ENCODE peak calls at places on chromosomes 16 and 17, in five cellular contexts. C is lower lobe of right lung, Q is ascending aorta, B is GM23338, U is heart right ventricle. W is an unnamed sample.

GRCh38 chr17:43634681-43635125 is 27.0 kb downstream of the MEOX1 start:
- DNase-seq in C (no peak), Q (no peak), B (no peak), U (peak), W (no peak)

GRCh38 chr17:48610282-48611211 is at the start of gene HOXB7:
- DNase-seq in C (peak), Q (peak), B (peak), U (peak), W (no peak)

GRCh38 chr16:88533381-88533831 is 36.8 kb upstream of the ZC3H18 start:
- DNase-seq in C (peak), Q (no peak), B (peak), U (no peak), W (no peak)

GRCh38 chr16:9042943-9043680 is 48.3 kb upstream of the HAPSTR1 start:
- DNase-seq in C (no peak), Q (no peak), B (no peak), U (no peak), W (no peak)

GRCh38 chr16:67163164-67163902 is 1.2 kb upstream of the HSF4 start:
- DNase-seq in C (no peak), Q (peak), B (peak), U (peak), W (peak)

GRCh38 chr16:87815567-87815966 is 49.8 kb upstream of the KLHDC4 start:
- DNase-seq in C (no peak), Q (no peak), B (no peak), U (no peak), W (no peak)

GRCh38 chr16:535446-536405 is 8.2 kb downstream of the CAPN15 start:
- DNase-seq in C (no peak), Q (no peak), B (no peak), U (no peak), W (no peak)

GRCh38 chr16:86975445-86975844 is 341.7 kb downstream of the C16orf95 start:
- DNase-seq in C (no peak), Q (peak), B (peak), U (no peak), W (no peak)

GRCh38 chr17:38456031-38456815 is 28.0 kb downstream of the ARHGAP23 start:
- DNase-seq in C (no peak), Q (no peak), B (no peak), U (no peak), W (no peak)

GRCh38 chr17:16285646-16286008 is 67.6 kb downstream of the CENPV start:
- DNase-seq in C (no peak), Q (no peak), B (no peak), U (no peak), W (no peak)

GRCh38 chr17:16287563-16288027 is 65.7 kb downstream of the CENPV start:
- DNase-seq in C (no peak), Q (peak), B (no peak), U (no peak), W (no peak)

GRCh38 chr17:16288860-16289571 is 64.3 kb downstream of the CENPV start:
- DNase-seq in C (no peak), Q (no peak), B (no peak), U (no peak), W (no peak)

GRCh38 chr17:16286009-16286946 is 67.0 kb downstream of the CENPV start:
- DNase-seq in C (peak), Q (peak), B (peak), U (peak), W (peak)

DNA sequence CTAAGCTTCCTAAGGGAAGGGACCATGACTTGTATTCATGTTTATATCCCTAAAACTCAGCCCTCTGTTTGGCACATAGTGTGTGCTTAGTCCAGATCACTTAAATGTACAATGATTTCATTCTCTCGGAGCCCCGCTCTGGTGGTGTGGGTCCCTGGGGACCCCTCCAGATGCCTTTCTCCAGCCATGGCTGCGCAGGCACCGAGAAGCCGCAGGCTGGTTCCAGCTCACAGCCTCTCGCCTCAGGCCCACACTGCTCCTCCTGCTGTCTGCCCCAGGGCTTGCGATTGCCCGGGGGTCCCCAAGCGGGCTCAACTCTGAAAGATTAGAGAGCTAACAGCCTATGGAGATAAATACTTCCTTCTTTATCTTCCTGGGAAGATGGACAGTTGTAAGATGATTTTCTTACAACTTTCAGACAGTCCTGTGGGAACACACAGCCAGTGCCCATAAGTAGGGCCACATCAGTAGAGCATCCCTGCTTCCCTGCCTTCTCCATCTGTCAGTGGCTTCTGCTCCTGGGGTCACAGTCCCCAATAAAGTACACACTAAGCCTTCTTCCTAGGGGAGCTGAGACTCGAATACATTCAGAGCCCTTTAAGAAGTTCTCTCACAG is 66.2 kb downstream of the CENPV start:
- DNase-seq in C (no peak), Q (peak), B (peak), U (peak), W (no peak)
- TF ChIP-seq CTCF in C (peak), Q (peak), B (peak), U (no peak), W (no peak)

GRCh38 chr17:16456770-16457316 is 35.1 kb downstream of the LRRC75A start:
- DNase-seq in C (no peak), Q (no peak), B (no peak), U (no peak), W (no peak)
- H3K27ac ChIP-seq in C (no peak), Q (no peak), B (no peak), U (no peak), W (no peak)

GRCh38 chr17:45260204-45260783 is 1.6 kb downstream of the SPATA32 start:
- DNase-seq in C (no peak), Q (no peak), B (no peak), U (no peak), W (no peak)

GRCh38 chr17:45257115-45257514 is 4.8 kb downstream of the SPATA32 start:
- DNase-seq in C (no peak), Q (no peak), B (no peak), U (no peak), W (no peak)

GRCh38 chr17:45253879-45254278 is 8.0 kb downstream of the SPATA32 start:
- DNase-seq in C (no peak), Q (no peak), B (no peak), U (no peak), W (no peak)

GRCh38 chr17:45255358-45255757 is 6.5 kb downstream of the SPATA32 start:
- DNase-seq in C (no peak), Q (no peak), B (no peak), U (no peak), W (no peak)

DNA sequence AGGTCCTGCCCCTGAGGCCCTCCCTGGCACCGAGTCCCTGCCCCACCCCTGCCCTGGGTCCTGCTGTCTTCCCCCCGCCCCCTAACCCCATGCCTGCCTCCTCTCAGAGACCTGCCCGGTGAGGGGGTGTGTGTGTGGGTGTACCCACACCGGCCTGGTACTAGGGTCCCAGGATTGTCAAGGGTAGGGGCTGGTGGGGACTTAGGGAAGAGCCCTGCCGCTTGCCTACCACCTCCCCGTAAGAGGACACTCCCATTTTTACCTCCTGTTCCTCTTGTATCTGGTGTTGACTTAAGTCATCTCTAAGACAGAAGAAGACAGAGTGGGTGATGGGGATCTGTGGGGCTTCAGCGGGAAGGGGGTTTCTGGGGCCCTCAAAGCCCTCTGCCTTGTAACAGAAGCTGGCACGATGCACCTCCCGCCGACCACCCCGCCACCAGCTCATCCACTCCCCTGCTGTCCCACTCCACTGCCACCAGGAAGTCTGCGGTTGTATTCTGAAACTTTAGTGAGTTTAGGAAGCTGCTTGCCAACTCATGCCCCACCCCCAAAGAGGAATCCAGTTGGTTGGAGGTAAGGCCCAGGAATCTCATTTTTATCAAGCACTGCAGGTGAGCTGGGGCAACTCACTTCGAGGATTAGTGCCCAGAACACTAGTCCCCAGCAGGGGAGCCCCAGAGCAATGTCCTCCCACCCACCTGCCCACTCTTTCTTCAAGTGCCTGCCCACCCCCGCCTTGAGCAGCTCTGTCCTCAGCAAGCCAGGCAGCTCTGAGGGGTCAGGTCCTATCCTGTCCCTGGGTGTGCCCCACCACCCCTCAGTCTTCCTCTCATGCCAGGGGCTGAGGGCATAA is 5.6 kb downstream of the SPATA32 start:
- DNase-seq in C (no peak), Q (no peak), B (peak), U (no peak), W (no peak)
- TF ChIP-seq CTCF in C (no peak), Q (no peak), B (peak), U (no peak), W (no peak)

GRCh38 chr17:81034779-81035388 is at the start of gene BAIAP2:
- DNase-seq in C (peak), Q (peak), B (peak), U (peak), W (peak)
- H3K27ac ChIP-seq in C (peak), Q (no peak), B (no peak), U (peak), W (peak)

DNA sequence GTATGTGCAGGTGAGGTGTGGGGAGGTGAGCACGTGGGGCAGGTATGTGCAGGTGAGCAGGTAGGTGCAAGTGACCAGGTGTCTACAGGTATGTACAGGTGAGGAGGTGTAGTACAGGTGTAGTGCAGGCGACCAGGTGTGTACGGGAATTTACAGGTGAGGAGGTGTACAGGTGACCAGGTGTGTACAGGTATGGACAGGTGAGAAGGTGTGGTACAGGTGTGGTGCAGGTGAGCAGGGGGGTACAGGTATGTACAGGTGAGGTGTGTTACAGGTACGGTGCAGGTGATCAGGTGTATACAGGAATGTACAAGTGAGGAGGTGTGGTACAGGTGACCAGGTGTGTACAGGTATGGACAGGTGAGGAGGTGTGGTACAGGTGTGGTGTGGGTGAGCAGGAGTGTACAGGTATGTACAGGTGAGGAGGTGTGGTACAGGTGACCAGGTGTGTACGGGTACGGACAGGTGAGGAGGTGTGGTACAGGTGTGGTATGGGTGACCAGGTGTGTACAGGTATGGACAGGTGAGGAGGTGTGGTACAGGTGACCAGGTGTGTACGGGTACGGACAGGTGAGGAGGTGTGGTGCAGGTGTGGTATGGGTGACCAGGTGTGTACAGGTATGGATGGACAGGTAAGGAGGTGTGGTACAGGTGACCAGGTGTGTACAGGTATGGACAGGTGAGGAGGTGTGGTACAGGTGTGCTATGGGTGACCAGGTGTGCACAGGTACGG is 12.8 kb upstream of the DBNDD1 start:
- DNase-seq in C (no peak), Q (no peak), B (no peak), U (no peak), W (no peak)
- TF ChIP-seq CTCF in C (no peak), Q (no peak), B (no peak), U (no peak), W (no peak)

W was measured in RWPE2.